ENCODE peak calls at places on chromosomes 1 and 21, in seven cellular contexts. B, Y, C, J, O, Q and X are unnamed samples.

GRCh38 chr1:156578006-156578405 is 1.5 kb upstream of the TTC24 start:
- DNase-seq in B (no peak), Y (no peak), C (no peak), J (no peak), O (no peak), Q (no peak), X (no peak)

GRCh38 chr21:21715286-21715969 is 717.2 kb downstream of the NCAM2 start:
- DNase-seq in B (peak; percentile 90), Y (no peak), C (no peak), J (peak; percentile 95), O (peak; percentile 81), Q (no peak), X (no peak)

GRCh38 chr1:86104606-86105532 is 51.7 kb downstream of the COL24A1 start:
- DNase-seq in B (no peak), Y (no peak), C (no peak), J (no peak), O (no peak), Q (no peak), X (no peak)

GRCh38 chr1:67551375-67551774 is 121.2 kb upstream of the SERBP1 start:
- DNase-seq in B (no peak), Y (no peak), C (no peak), J (no peak), O (no peak), Q (no peak), X (no peak)

GRCh38 chr21:45383615-45384201 is 21.3 kb upstream of the COL18A1 start:
- DNase-seq in B (no peak), Y (no peak), C (no peak), J (no peak), O (no peak), Q (peak; percentile 1), X (no peak)

GRCh38 chr1:31677401-31677800 is 26.4 kb downstream of the COL16A1 start:
- DNase-seq in B (no peak), Y (no peak), C (no peak), J (no peak), O (no peak), Q (no peak), X (no peak)

GRCh38 chr1:197486948-197487347 is 218.9 kb downstream of the CRB1 start:
- DNase-seq in B (peak; percentile 25), Y (no peak), C (no peak), J (peak; percentile 6), O (no peak), Q (no peak), X (no peak)

GRCh38 chr1:185250063-185250462 is 67.0 kb downstream of the IVNS1ABP start:
- DNase-seq in B (no peak), Y (no peak), C (no peak), J (no peak), O (no peak), Q (no peak), X (no peak)

GRCh38 chr1:96865731-96866684 is 144.4 kb downstream of the PTBP2 start:
- DNase-seq in B (peak; percentile 100), Y (no peak), C (no peak), J (peak; percentile 97), O (peak; percentile 98), Q (no peak), X (no peak)

GRCh38 chr1:40897499-40897898 is 35.3 kb upstream of the CITED4 start:
- DNase-seq in B (peak; percentile 91), Y (no peak), C (no peak), J (peak; percentile 63), O (peak; percentile 63), Q (no peak), X (no peak)

GRCh38 chr1:21264913-21265312 is 25.4 kb downstream of the ECE1 start:
- DNase-seq in B (no peak), Y (no peak), C (no peak), J (peak; percentile 23), O (peak; percentile 33), Q (no peak), X (no peak)

GRCh38 chr1:155012052-155012546 is 9.5 kb downstream of the ZBTB7B start:
- DNase-seq in B (peak; percentile 39), Y (no peak), C (peak; percentile 73), J (no peak), O (peak; percentile 55), Q (no peak), X (no peak)

GRCh38 chr1:209708297-209708696 is 3.7 kb downstream of the HSD11B1 start:
- DNase-seq in B (no peak), Y (no peak), C (no peak), J (no peak), O (no peak), Q (no peak), X (no peak)